ENCODE peak calls at places on chromosomes 12 and 14, in four cellular contexts. K is K562, A is HCT116, D is HepG2. B is an unnamed sample.
A peak's percentile ranks its signal among the peaks of the same experiment; 100 is the strongest.

GRCh38 chr12:115975411-115975810 is 302.1 kb downstream of the MED13L start:
- DNase-seq in K (no peak), A (no peak), D (no peak), B (no peak)

GRCh38 chr14:82075566-82075965 is 541.9 kb upstream of the SEL1L start:
- DNase-seq in K (no peak), A (no peak), D (no peak), B (no peak)

GRCh38 chr12:66774921-66775320 is 96.0 kb upstream of the GRIP1 start:
- DNase-seq in K (no peak), A (no peak), D (no peak), B (no peak)

GRCh38 chr12:53058674-53059433 is 9.0 kb downstream of the TNS2 start:
- DNase-seq in K (no peak), A (no peak), D (no peak), B (no peak)

GRCh38 chr12:122201381-122201780 is 2.1 kb upstream of the B3GNT4 start:
- DNase-seq in K (no peak), A (no peak), D (no peak), B (no peak)

GRCh38 chr12:116736962-116737773 is 701 bp downstream of the SPRING1 start:
- DNase-seq in K (peak; percentile 39), A (no peak), D (no peak), B (no peak)

GRCh38 chr14:51357250-51357649 is 117.2 kb downstream of the TMX1 start:
- DNase-seq in K (no peak), A (no peak), D (no peak), B (no peak)

GRCh38 chr14:69654109-69654508 is 42.7 kb downstream of the SUSD6 start:
- DNase-seq in K (no peak), A (no peak), D (no peak), B (no peak)

GRCh38 chr12:22981711-22982110 is 356.7 kb downstream of the ETNK1 start:
- DNase-seq in K (no peak), A (no peak), D (no peak), B (no peak)

GRCh38 chr12:114399664-114400211 is 6.2 kb downstream of the TBX5 start:
- DNase-seq in K (no peak), A (peak; percentile 62), D (no peak), B (no peak)

GRCh38 chr12:8697120-8697475 is 693 bp upstream of the RIMKLB start:
- DNase-seq in K (peak; percentile 20), A (no peak), D (no peak), B (no peak)

GRCh38 chr12:67540920-67541624 is 107.5 kb upstream of the DYRK2 start:
- DNase-seq in K (no peak), A (no peak), D (no peak), B (no peak)

GRCh38 chr12:18703326-18703725 is 34.5 kb downstream of the PLCZ1 start:
- DNase-seq in K (no peak), A (no peak), D (no peak), B (no peak)
- TF ChIP-seq POLR2AphosphoS5 in K (no peak), A (no peak), D (no peak), B (no peak)

GRCh38 chr12:112664569-112664968 is 127.0 kb upstream of the RPH3A start:
- DNase-seq in K (peak; percentile 66), A (no peak), D (no peak), B (no peak)
- TF ChIP-seq TCF7L2 in K (no peak), A (no peak), D (no peak), B (no peak)

DNA sequence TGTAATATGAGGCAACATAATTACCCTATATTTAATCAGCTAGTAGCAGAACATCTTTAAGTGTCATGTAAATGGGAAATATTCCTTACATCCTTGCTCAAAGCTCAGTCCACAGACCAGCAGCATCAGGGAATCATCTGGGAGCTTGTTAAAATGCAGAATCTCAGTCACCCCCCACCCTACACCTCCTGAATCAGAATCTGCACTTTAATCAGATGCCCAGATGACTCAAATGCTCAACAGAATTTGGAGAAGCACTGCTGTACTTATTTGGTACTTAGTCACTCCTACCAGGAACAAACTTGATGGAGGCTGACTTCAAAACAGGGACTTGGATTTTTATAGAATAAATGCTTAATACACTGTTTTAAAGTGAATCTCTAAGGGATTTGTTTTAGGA is 96.5 kb downstream of the ARMH4 start:
- DNase-seq in K (no peak), A (no peak), D (no peak), B (no peak)
- H3K27ac ChIP-seq in K (no peak overlapping the region), A (no peak overlapping the region), D (no peak overlapping the region), B (no peak overlapping the region)

GRCh38 chr12:120536064-120536791 is 2.1 kb downstream of the RNF10 start:
- DNase-seq in K (no peak), A (no peak), D (peak; percentile 60), B (no peak)
- TF ChIP-seq POLR2AphosphoS5 in K (no peak), A (peak; percentile 9), D (no peak), B (no peak)

GRCh38 chr12:40298341-40298740 is 73.5 kb downstream of the LRRK2 start:
- DNase-seq in K (no peak), A (no peak), D (no peak), B (no peak)

DNA sequence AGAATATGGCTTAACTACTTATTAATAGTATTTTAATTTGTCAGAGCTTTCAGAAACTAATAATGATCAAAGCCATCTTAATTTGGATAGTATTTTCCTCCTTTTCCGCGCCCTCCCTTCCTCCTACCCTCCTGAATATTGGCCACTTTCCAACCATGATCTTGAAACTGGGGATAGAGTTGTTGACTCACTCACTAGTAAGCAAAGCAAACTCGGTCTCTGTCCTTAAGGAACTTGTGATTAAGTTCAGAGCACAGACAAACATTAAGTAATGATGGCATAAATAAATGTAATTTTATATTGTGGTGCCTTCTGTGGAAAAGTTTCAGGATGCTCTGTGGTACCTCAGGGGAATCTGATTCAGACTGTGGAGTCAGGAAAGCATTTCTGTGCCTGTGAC is 75.7 kb downstream of the LRRK2 start:
- DNase-seq in K (no peak), A (no peak), D (no peak), B (no peak)
- TF ChIP-seq TCF7L2 in K (no peak), A (no peak), D (no peak), B (no peak)